ENCODE peak calls at places on chromosome 16, in four cellular contexts. One of them, this sample, is unnamed.

GRCh38 chr16:50747206-50747956 is 5.5 kb downstream of the CYLD start:
- DNase-seq in HCT116: peak; percentile 15
- DNase-seq in testis: no peak
- DNase-seq in OCI-LY7: peak; percentile 36
- DNase-seq in this sample: no peak

GRCh38 chr16:24771132-24771778 is 41.8 kb downstream of the TNRC6A start:
- DNase-seq in HCT116: no peak
- DNase-seq in testis: no peak
- DNase-seq in OCI-LY7: no peak
- DNase-seq in this sample: no peak

GRCh38 chr16:50299508-50300105 is 33.3 kb downstream of the ADCY7 start:
- DNase-seq in HCT116: no peak
- DNase-seq in testis: no peak
- DNase-seq in OCI-LY7: no peak
- DNase-seq in this sample: no peak

GRCh38 chr16:27239906-27240655 is 28.5 kb downstream of the NSMCE1 start:
- DNase-seq in HCT116: no peak
- DNase-seq in testis: no peak
- DNase-seq in OCI-LY7: no peak
- DNase-seq in this sample: no peak

GRCh38 chr16:12613131-12613991 is 190.3 kb downstream of the CPPED1 start:
- DNase-seq in HCT116: peak; percentile 94
- DNase-seq in testis: no peak
- DNase-seq in OCI-LY7: no peak
- DNase-seq in this sample: peak; percentile 12

GRCh38 chr16:83624436-83625120 is 183.2 kb upstream of the HSBP1 start:
- DNase-seq in HCT116: no peak
- DNase-seq in testis: no peak
- DNase-seq in OCI-LY7: no peak
- DNase-seq in this sample: no peak

GRCh38 chr16:55021595-55022475 is 91.2 kb downstream of the IRX5 start:
- DNase-seq in HCT116: peak; percentile 67
- DNase-seq in testis: no peak
- DNase-seq in OCI-LY7: no peak
- DNase-seq in this sample: peak; percentile 46

GRCh38 chr16:85514295-85514600 is 98.9 kb upstream of the GSE1 start:
- DNase-seq in HCT116: no peak
- DNase-seq in testis: no peak
- DNase-seq in OCI-LY7: no peak
- DNase-seq in this sample: no peak

GRCh38 chr16:1126044-1126443 is 26.9 kb upstream of the CACNA1H start:
- DNase-seq in HCT116: no peak
- DNase-seq in testis: no peak
- DNase-seq in OCI-LY7: no peak
- DNase-seq in this sample: no peak

GRCh38 chr16:87582221-87582965 is 19.9 kb upstream of the JPH3 start:
- DNase-seq in HCT116: no peak
- DNase-seq in testis: peak; percentile 90
- DNase-seq in OCI-LY7: no peak
- DNase-seq in this sample: peak; percentile 42

GRCh38 chr16:87657621-87658192 is 55.4 kb downstream of the JPH3 start:
- DNase-seq in HCT116: peak; percentile 79
- DNase-seq in testis: peak; percentile 49
- DNase-seq in OCI-LY7: peak; percentile 69
- DNase-seq in this sample: no peak

GRCh38 chr16:49347476-49347875 is 26.1 kb upstream of the C16orf78 start:
- DNase-seq in HCT116: no peak
- DNase-seq in testis: no peak
- DNase-seq in OCI-LY7: no peak
- DNase-seq in this sample: no peak

GRCh38 chr16:30609002-30609927 is 924 bp downstream of the ZNF689 start:
- DNase-seq in HCT116: no peak
- DNase-seq in testis: peak; percentile 63
- DNase-seq in OCI-LY7: peak; percentile 56
- DNase-seq in this sample: no peak

GRCh38 chr16:56349711-56350161 is 75.6 kb downstream of the AMFR start:
- DNase-seq in HCT116: no peak
- DNase-seq in testis: no peak
- DNase-seq in OCI-LY7: no peak
- DNase-seq in this sample: no peak

GRCh38 chr16:27421961-27422740 is 20.2 kb downstream of the IL21R start:
- DNase-seq in HCT116: no peak
- DNase-seq in testis: no peak
- DNase-seq in OCI-LY7: peak; percentile 49
- DNase-seq in this sample: no peak

GRCh38 chr16:66240565-66240964 is 125.9 kb upstream of the CDH5 start:
- DNase-seq in HCT116: no peak
- DNase-seq in testis: no peak
- DNase-seq in OCI-LY7: no peak
- DNase-seq in this sample: no peak

GRCh38 chr16:27245276-27246231 is 23.0 kb downstream of the NSMCE1 start:
- DNase-seq in HCT116: no peak
- DNase-seq in testis: peak; percentile 48
- DNase-seq in OCI-LY7: no peak
- DNase-seq in this sample: peak; percentile 98

GRCh38 chr16:71373073-71373472 is 14.6 kb downstream of the CALB2 start:
- DNase-seq in HCT116: peak; percentile 21
- DNase-seq in testis: no peak
- DNase-seq in OCI-LY7: no peak
- DNase-seq in this sample: no peak

GRCh38 chr16:78562156-78562555 is 462.7 kb downstream of the WWOX start:
- DNase-seq in HCT116: no peak
- DNase-seq in testis: no peak
- DNase-seq in OCI-LY7: no peak
- DNase-seq in this sample: no peak

GRCh38 chr16:46688101-46688656 is 799 bp downstream of the VPS35 start:
- DNase-seq in HCT116: no peak
- DNase-seq in testis: peak; percentile 55
- DNase-seq in OCI-LY7: no peak
- DNase-seq in this sample: no peak

GRCh38 chr16:82991941-82992675 is 365.3 kb downstream of the CDH13 start:
- DNase-seq in HCT116: no peak
- DNase-seq in testis: no peak
- DNase-seq in OCI-LY7: no peak
- DNase-seq in this sample: no peak

GRCh38 chr16:66952430-66953139 is 8.5 kb upstream of the CES3 start:
- DNase-seq in HCT116: no peak
- DNase-seq in testis: no peak
- DNase-seq in OCI-LY7: no peak
- DNase-seq in this sample: no peak

GRCh38 chr16:85372627-85373372 is 240.3 kb upstream of the GSE1 start:
- DNase-seq in HCT116: no peak
- DNase-seq in testis: no peak
- DNase-seq in OCI-LY7: no peak
- DNase-seq in this sample: no peak

GRCh38 chr16:73599870-73600269 is 551.9 kb upstream of the ZFHX3 start:
- DNase-seq in HCT116: no peak
- DNase-seq in testis: no peak
- DNase-seq in OCI-LY7: no peak
- DNase-seq in this sample: no peak
- H3K4me3 ChIP-seq in HCT116: no peak overlapping the region
- H3K4me3 ChIP-seq in testis: no peak overlapping the region
- H3K4me3 ChIP-seq in OCI-LY7: no peak overlapping the region
- H3K4me3 ChIP-seq in this sample: no peak overlapping the region

DNA sequence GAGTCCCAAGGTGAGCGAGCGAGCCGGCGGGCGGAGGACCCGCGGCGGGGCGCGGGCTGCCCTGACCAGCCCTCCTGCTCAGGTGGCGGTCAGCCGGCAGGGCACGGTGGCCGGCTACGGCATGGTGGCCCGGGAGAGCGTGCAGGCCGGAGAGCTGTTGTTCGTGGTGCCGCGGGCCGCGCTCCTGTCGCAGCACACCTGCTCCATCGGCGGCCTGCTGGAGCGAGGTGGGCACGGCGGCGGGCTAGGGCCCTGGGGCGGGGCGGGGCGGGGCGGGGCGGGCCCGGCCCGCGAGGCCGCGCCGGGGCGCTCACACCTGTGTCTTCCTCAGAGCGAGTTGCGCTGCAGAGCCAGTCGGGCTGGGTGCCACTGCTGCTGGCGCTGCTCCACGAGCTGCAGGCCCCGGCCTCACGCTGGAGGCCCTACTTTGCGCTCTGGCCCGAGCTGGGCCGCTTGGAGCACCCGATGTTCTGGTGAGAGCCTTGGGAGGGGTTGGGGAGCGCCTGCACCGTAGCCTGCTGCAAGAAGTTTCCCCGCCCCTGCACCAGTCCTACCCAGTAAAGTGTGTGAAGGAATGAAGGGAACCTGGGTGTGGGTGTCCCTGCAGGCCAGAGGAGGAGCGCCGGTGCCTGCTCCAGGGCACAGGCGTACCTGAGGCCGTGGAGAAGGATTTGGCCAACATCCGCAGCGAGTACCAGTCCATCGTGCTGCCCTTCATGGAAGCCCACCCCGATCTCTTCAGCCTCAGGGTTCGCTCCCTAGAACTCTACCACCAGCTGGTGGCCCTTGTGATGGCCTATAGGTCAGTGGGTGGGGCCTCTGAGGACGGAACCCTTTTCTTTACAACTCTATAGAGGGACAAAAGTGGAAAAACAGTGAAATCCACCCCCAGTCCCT is 802 bp downstream of the SETD6 start:
- DNase-seq in HCT116: no peak
- DNase-seq in testis: no peak
- DNase-seq in OCI-LY7: peak; percentile 75
- DNase-seq in this sample: no peak
- TF ChIP-seq CTCF in HCT116: no peak
- TF ChIP-seq CTCF in testis: no peak
- TF ChIP-seq CTCF in OCI-LY7: no peak
- TF ChIP-seq CTCF in this sample: no peak

GRCh38 chr16:22635801-22636200 is 125.1 kb downstream of the NPIPB5 start:
- DNase-seq in HCT116: no peak
- DNase-seq in testis: no peak
- DNase-seq in OCI-LY7: no peak
- DNase-seq in this sample: no peak

GRCh38 chr16:22634913-22635312 is 124.2 kb downstream of the NPIPB5 start:
- DNase-seq in HCT116: no peak
- DNase-seq in testis: no peak
- DNase-seq in OCI-LY7: no peak
- DNase-seq in this sample: no peak

GRCh38 chr16:22635345-22635744 is 124.7 kb downstream of the NPIPB5 start:
- DNase-seq in HCT116: no peak
- DNase-seq in testis: no peak
- DNase-seq in OCI-LY7: no peak
- DNase-seq in this sample: no peak

GRCh38 chr16:22641030-22641671 is 130.5 kb downstream of the NPIPB5 start:
- DNase-seq in HCT116: peak; percentile 3
- DNase-seq in testis: no peak
- DNase-seq in OCI-LY7: peak; percentile 30
- DNase-seq in this sample: no peak

DNA sequence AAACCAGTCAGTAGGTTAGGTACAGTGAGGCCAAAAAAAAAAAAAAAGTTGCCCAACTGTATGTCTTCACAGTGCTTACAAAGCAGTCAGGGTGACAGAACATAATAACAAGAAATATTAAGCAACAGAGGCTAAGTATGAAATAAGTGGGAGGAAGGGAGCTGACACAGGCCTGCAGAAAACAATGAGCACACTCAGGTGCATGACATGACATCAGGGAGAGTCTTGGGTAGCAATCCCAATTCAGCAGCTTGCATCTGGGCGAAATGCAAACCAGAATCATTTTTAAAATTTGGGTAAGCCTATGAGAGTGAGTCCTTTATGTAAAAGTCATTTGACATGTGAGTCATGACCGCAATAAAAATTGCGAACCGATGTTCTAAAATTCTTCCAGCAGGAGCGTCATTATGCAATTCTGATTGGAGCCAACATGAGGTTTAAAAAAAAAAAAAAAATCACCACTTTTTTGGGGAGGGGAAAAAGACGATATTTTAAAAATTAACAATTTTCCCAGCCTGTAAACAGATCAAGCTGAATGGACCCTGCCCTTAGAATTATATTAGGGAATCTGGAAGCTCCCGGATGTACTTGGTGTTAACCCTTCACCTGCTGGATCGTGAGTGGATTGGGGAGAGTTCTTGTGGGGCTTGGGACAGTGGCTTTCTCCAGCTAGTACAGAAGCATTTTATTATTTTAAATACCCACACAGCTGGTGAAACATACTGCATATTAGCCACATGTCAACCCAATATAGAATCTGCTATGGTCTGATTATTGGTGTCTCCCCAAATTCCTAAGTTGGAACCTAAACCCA is 127.9 kb downstream of the NPIPB5 start:
- DNase-seq in HCT116: no peak
- DNase-seq in testis: no peak
- DNase-seq in OCI-LY7: no peak
- DNase-seq in this sample: no peak
- H3K4me3 ChIP-seq in HCT116: no peak overlapping the region
- H3K4me3 ChIP-seq in testis: no peak overlapping the region
- H3K4me3 ChIP-seq in OCI-LY7: no peak overlapping the region
- H3K4me3 ChIP-seq in this sample: no peak overlapping the region

GRCh38 chr16:17970366-17970765 is 366.2 kb downstream of the NPIPA8 start:
- DNase-seq in HCT116: no peak
- DNase-seq in testis: no peak
- DNase-seq in OCI-LY7: no peak
- DNase-seq in this sample: no peak

GRCh38 chr16:17965131-17965530 is 371.4 kb downstream of the NPIPA8 start:
- DNase-seq in HCT116: no peak
- DNase-seq in testis: no peak
- DNase-seq in OCI-LY7: no peak
- DNase-seq in this sample: no peak

GRCh38 chr16:17972460-17972943 is 364.0 kb downstream of the NPIPA8 start:
- DNase-seq in HCT116: no peak
- DNase-seq in testis: no peak
- DNase-seq in OCI-LY7: no peak
- DNase-seq in this sample: no peak

GRCh38 chr16:17970816-17971291 is 365.7 kb downstream of the NPIPA8 start:
- DNase-seq in HCT116: no peak
- DNase-seq in testis: peak; percentile 16
- DNase-seq in OCI-LY7: no peak
- DNase-seq in this sample: no peak
- TF ChIP-seq CTCF in HCT116: no peak
- TF ChIP-seq CTCF in testis: no peak
- TF ChIP-seq CTCF in OCI-LY7: peak; percentile 30
- TF ChIP-seq CTCF in this sample: no peak

DNA sequence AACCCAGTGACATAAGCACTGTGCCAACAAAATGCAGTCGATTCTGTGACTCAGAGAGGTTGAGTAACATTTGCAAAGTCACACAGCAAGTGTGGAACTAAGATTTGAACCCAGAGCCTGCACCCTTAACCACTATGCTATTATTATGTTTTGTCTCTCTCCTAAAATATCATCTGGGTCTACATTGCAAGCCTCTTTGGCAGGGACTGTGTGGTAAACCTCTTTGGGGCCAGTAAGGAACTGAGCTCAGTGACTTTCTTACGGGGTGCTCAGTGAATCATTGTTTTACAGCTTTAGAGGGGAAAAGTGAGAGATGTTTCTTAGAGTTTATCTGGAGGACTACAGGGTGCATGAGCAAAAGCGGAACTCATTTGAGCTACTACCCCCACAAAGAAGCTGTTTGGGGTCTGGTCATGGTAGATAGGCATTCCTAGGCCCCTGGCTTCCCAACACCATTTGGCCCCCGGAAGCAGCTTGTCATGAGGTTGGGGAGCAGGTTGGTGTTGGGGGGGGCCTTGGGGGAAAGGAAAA is 9.8 kb downstream of the CIITA start:
- DNase-seq in HCT116: no peak
- DNase-seq in testis: no peak
- DNase-seq in OCI-LY7: peak; percentile 58
- DNase-seq in this sample: no peak
- H3K4me3 ChIP-seq in HCT116: no peak overlapping the region
- H3K4me3 ChIP-seq in testis: no peak overlapping the region
- H3K4me3 ChIP-seq in OCI-LY7: peak overlapping the region; percentile 65
- H3K4me3 ChIP-seq in this sample: no peak overlapping the region

GRCh38 chr16:68948230-68948910 is 105.0 kb downstream of the TANGO6 start:
- DNase-seq in HCT116: no peak
- DNase-seq in testis: no peak
- DNase-seq in OCI-LY7: no peak
- DNase-seq in this sample: no peak
- TF ChIP-seq CTCF in HCT116: no peak
- TF ChIP-seq CTCF in testis: no peak
- TF ChIP-seq CTCF in OCI-LY7: no peak
- TF ChIP-seq CTCF in this sample: no peak

This sample was measured in astrocyte of the cerebellum.